ENCODE peak calls at places on chromosomes 16 and 17, in five cellular contexts. B is Caco-2, C is OCI-LY7, G is astrocyte, L is PC-9. U is an unnamed sample.
A peak's percentile ranks its signal among the peaks of the same experiment; 100 is the strongest.

GRCh38 chr17:57705921-57706695 is 39.0 kb downstream of the CCDC182 start:
- DNase-seq in B (no peak), G (no peak), L (no peak), C (no peak), U (no peak)

GRCh38 chr17:11144358-11145233 is 96.4 kb upstream of the SHISA6 start:
- DNase-seq in G (no peak), B (peak; percentile 43), C (peak; percentile 12), L (peak; percentile 14), U (peak; percentile 21)

GRCh38 chr16:78993342-78993741 is 607.2 kb downstream of the MAF start:
- DNase-seq in G (no peak), B (no peak), L (no peak), C (no peak), U (no peak)

GRCh38 chr17:31882571-31882970 is 18.9 kb downstream of the UTP6 start:
- DNase-seq in G (no peak), L (no peak), C (peak; percentile 81), B (no peak), U (no peak)

GRCh38 chr16:34803683-34804416 is 1344.4 kb downstream of the TP53TG3F start:
- DNase-seq in G (no peak), C (no peak), B (no peak), L (no peak), U (no peak)

GRCh38 chr17:19421926-19422325 is 10.9 kb downstream of the RNF112 start:
- DNase-seq in B (no peak), L (no peak), C (no peak), G (no peak), U (no peak)

GRCh38 chr16:85369741-85370528 is 243.2 kb upstream of the GSE1 start:
- DNase-seq in C (peak; percentile 48), B (peak; percentile 83), G (no peak), L (peak; percentile 67), U (peak; percentile 65)

GRCh38 chr17:72182256-72182890 is 61.6 kb downstream of the SOX9 start:
- DNase-seq in C (no peak), B (no peak), G (no peak), L (no peak), U (no peak)

GRCh38 chr16:85612801-85613608 is at the start of gene GSE1:
- DNase-seq in L (peak; percentile 98), G (peak; percentile 68), B (peak; percentile 100), C (peak; percentile 94), U (peak; percentile 96)

GRCh38 chr16:79163666-79164377 is 436.7 kb downstream of the MAF start:
- DNase-seq in G (no peak), C (no peak), B (no peak), L (no peak), U (no peak)

GRCh38 chr16:72927199-72928088 is 120.5 kb downstream of the ZFHX3 start:
- DNase-seq in L (peak; percentile 77), G (peak; percentile 88), C (no peak), B (no peak), U (no peak)

GRCh38 chr17:38579934-38580333 is 25.8 kb downstream of the SRCIN1 start:
- DNase-seq in B (no peak), C (no peak), L (peak; percentile 43), G (no peak), U (no peak)

GRCh38 chr17:1455291-1455747 is 713 bp downstream of the CRK start:
- DNase-seq in L (peak; percentile 63), G (peak; percentile 51), B (peak; percentile 78), C (peak; percentile 64), U (peak; percentile 22)

GRCh38 chr16:27311449-27311831 is 2.3 kb upstream of the IL4R start:
- DNase-seq in C (no peak), L (no peak), B (no peak), G (peak; percentile 36), U (no peak)

GRCh38 chr16:87060026-87060986 is 256.9 kb downstream of the C16orf95 start:
- DNase-seq in C (peak; percentile 35), B (no peak), G (peak; percentile 47), L (no peak), U (no peak)

GRCh38 chr17:15351925-15352324 is 10.5 kb upstream of the TEKT3 start:
- DNase-seq in C (no peak), B (no peak), G (peak; percentile 59), L (no peak), U (no peak)

GRCh38 chr17:18182190-18182977 is 1.2 kb upstream of the ALKBH5 start:
- DNase-seq in L (peak; percentile 17), C (no peak), G (no peak), B (no peak), U (peak; percentile 14)

GRCh38 chr17:37024181-37024637 is 75.5 kb downstream of the AATF start:
- DNase-seq in B (no peak), C (no peak), L (no peak), G (peak; percentile 8), U (no peak)

GRCh38 chr16:31404353-31405064 is 11.4 kb downstream of the ITGAD start:
- DNase-seq in C (no peak), B (no peak), L (peak; percentile 79), G (no peak), U (no peak)

GRCh38 chr17:81512560-81512983 is at the start of gene ACTG1:
- DNase-seq in L (peak; percentile 94), B (peak; percentile 96), C (peak; percentile 98), G (peak; percentile 79), U (peak; percentile 79)

GRCh38 chr16:48081656-48082055 is 74.1 kb downstream of the ABCC12 start:
- DNase-seq in G (peak; percentile 91), B (no peak), C (no peak), L (peak; percentile 2), U (no peak)

GRCh38 chr17:54891176-54891821 is 9.4 kb upstream of the TOM1L1 start:
- DNase-seq in B (peak; percentile 61), C (peak; percentile 32), L (peak; percentile 11), G (peak; percentile 53), U (peak; percentile 13)

GRCh38 chr16:16009396-16009795 is 60.0 kb downstream of the ABCC1 start:
- DNase-seq in C (peak; percentile 33), G (no peak), B (no peak), L (no peak), U (no peak)

GRCh38 chr16:85153656-85154091 is 41.4 kb upstream of the CIBAR2 start:
- DNase-seq in G (no peak), L (no peak), B (no peak), C (no peak), U (no peak)

GRCh38 chr17:73247728-73248127 is 14.0 kb downstream of the CPSF4L start:
- DNase-seq in B (no peak), G (no peak), L (no peak), C (no peak), U (no peak)

GRCh38 chr17:78890111-78890897 is 12.7 kb downstream of the CEP295NL start:
- DNase-seq in G (no peak), B (no peak), C (peak; percentile 52), L (no peak), U (no peak)

GRCh38 chr17:32971171-32971570 is 20.5 kb upstream of the SPACA3 start:
- DNase-seq in C (no peak), B (no peak), L (no peak), G (peak; percentile 74), U (no peak)
- TF ChIP-seq CTCF in C (no peak), B (no peak), L (no peak), G (no peak), U (no peak)

GRCh38 chr16:7025616-7026190 is 306.9 kb upstream of the RBFOX1 start:
- DNase-seq in B (peak; percentile 83), G (no peak), C (peak; percentile 57), L (peak; percentile 57), U (peak; percentile 84)
- TF ChIP-seq CTCF in B (peak; percentile 78), G (peak; percentile 17), C (peak; percentile 83), L (peak; percentile 83), U (peak; percentile 81)

GRCh38 chr17:63943745-63944144 is 11.6 kb upstream of the CD79B start:
- DNase-seq in B (no peak), G (no peak), L (no peak), C (no peak), U (no peak)

GRCh38 chr17:63946440-63947363 is 14.6 kb upstream of the CD79B start:
- DNase-seq in L (peak; percentile 43), B (peak; percentile 76), C (peak; percentile 85), G (no peak), U (peak; percentile 43)

GRCh38 chr17:63944736-63945499 is 12.8 kb upstream of the CD79B start:
- DNase-seq in C (no peak), L (no peak), B (no peak), G (no peak), U (no peak)

GRCh38 chr17:63947711-63948330 is 15.7 kb upstream of the CD79B start:
- DNase-seq in G (no peak), C (no peak), B (no peak), L (no peak), U (no peak)

DNA sequence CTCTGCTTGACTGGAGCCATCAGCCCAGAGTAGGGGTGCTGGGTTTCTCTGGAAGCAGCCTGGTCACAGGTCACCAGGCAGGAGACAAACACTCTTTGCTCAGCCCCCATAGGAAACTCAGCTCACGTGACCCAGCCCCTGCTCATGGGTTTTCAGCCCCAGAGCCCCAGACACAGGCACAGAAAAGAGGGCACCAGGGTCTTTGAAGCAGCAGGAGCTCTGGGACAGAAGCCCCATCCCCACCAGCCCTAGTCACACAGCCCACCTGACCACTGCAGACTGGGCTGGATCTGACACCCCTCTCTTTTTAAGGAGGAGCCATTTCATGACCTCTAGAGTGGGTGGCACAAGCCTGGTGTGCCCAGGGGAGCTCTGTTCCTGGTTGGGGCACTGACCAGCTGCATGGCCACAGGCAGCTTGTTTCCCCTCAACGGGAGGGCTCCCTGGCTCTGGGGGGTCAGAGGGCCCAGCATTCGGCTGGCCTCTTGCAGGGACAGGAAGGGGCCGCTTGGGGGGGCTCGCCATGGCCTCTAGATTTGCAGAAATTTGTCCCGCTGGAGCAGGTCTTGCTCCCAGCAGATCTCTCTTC is 13.8 kb upstream of the CD79B start:
- DNase-seq in L (no peak), C (peak; percentile 92), B (no peak), G (no peak), U (no peak)
- TF ChIP-seq CTCF in L (no peak), C (no peak), B (no peak), G (no peak), U (no peak)

GRCh38 chr17:4032738-4033137 is 68.5 kb upstream of the ATP2A3 start:
- DNase-seq in B (no peak), G (no peak), C (peak; percentile 11), L (no peak), U (no peak)

GRCh38 chr17:4038076-4038475 is 73.8 kb upstream of the ATP2A3 start:
- DNase-seq in B (no peak), C (no peak), L (no peak), G (no peak), U (no peak)

GRCh38 chr17:4033751-4034251 is 69.6 kb upstream of the ATP2A3 start:
- DNase-seq in C (no peak), L (no peak), G (no peak), B (no peak), U (no peak)

GRCh38 chr17:4032245-4032644 is 68.0 kb upstream of the ATP2A3 start:
- DNase-seq in C (no peak), L (no peak), G (no peak), B (no peak), U (no peak)

DNA sequence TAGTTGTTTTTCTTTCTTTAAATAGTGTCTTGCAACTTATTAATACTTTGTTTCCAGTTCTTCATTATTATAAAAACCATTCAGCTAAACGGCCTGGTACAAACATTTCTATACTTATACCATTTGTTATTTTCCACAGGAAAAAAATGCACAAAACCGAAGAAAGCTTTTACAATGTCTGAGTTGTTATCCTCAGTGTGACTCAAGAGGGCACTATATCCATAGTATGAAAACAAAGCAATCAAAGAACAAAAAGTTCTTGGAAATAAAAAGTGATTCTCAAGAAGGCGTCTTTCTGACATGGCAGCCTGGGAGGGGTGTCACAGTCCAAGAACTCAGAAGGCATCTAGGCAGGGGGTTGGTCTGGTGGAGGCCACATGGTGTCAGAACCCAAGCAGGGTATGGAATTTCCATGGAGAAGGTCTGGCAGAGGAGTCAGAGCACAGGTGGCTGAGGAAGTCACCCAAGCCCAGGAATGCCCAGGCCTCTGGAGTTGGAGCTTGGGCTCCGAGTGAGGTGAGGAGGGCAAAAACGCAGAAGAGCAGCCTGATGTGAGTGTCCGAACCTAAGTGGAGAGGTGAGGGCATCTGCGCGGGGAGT is 70.9 kb upstream of the ATP2A3 start:
- DNase-seq in C (no peak), G (no peak), L (no peak), B (no peak), U (no peak)
- TF ChIP-seq CTCF in C (peak; percentile 56), G (no peak), L (peak; percentile 25), B (no peak), U (no peak)